ENCODE peak calls at places on chromosome 19, in four cellular contexts. One of them, this sample, is unnamed.

GRCh38 chr19:34985249-34986022 is 14.7 kb upstream of the GRAMD1A start:
- DNase-seq in GM23338: peak
- DNase-seq in progenitor cell of endocrine pancreas: no peak
- DNase-seq in fibroblast of pulmonary artery: peak
- DNase-seq in this sample: no peak

GRCh38 chr19:6011794-6012193 is 33.9 kb upstream of the RANBP3 start:
- DNase-seq in GM23338: no peak
- DNase-seq in progenitor cell of endocrine pancreas: no peak
- DNase-seq in fibroblast of pulmonary artery: no peak
- DNase-seq in this sample: no peak

GRCh38 chr19:1672769-1673644 is 20.6 kb upstream of the TCF3 start:
- DNase-seq in GM23338: no peak
- DNase-seq in progenitor cell of endocrine pancreas: no peak
- DNase-seq in fibroblast of pulmonary artery: no peak
- DNase-seq in this sample: no peak

GRCh38 chr19:53511933-53512374 is 26.0 kb upstream of the ZNF331 start:
- DNase-seq in GM23338: peak
- DNase-seq in progenitor cell of endocrine pancreas: peak
- DNase-seq in fibroblast of pulmonary artery: peak
- DNase-seq in this sample: peak

GRCh38 chr19:10069046-10069445 is 17.1 kb upstream of the SHFL start:
- DNase-seq in GM23338: no peak
- DNase-seq in progenitor cell of endocrine pancreas: no peak
- DNase-seq in fibroblast of pulmonary artery: no peak
- DNase-seq in this sample: no peak

GRCh38 chr19:49116544-49116943 is 2.4 kb downstream of the LIN7B start:
- DNase-seq in GM23338: no peak
- DNase-seq in progenitor cell of endocrine pancreas: no peak
- DNase-seq in fibroblast of pulmonary artery: no peak
- DNase-seq in this sample: no peak

GRCh38 chr19:45231891-45232290 is 13.3 kb downstream of the EXOC3L2 start:
- DNase-seq in GM23338: no peak
- DNase-seq in progenitor cell of endocrine pancreas: no peak
- DNase-seq in fibroblast of pulmonary artery: no peak
- DNase-seq in this sample: peak

GRCh38 chr19:10961073-10961762 is 388 bp downstream of the SMARCA4 start:
- DNase-seq in GM23338: peak
- DNase-seq in progenitor cell of endocrine pancreas: no peak
- DNase-seq in fibroblast of pulmonary artery: peak
- DNase-seq in this sample: peak

GRCh38 chr19:42942187-42942789 is 5.3 kb upstream of the PSG7 start:
- DNase-seq in GM23338: peak
- DNase-seq in progenitor cell of endocrine pancreas: no peak
- DNase-seq in fibroblast of pulmonary artery: peak
- DNase-seq in this sample: peak

GRCh38 chr19:32814046-32814445 is 55.5 kb downstream of the SLC7A9 start:
- DNase-seq in GM23338: no peak
- DNase-seq in progenitor cell of endocrine pancreas: no peak
- DNase-seq in fibroblast of pulmonary artery: no peak
- DNase-seq in this sample: no peak

GRCh38 chr19:17194608-17195007 is 20.5 kb upstream of the USE1 start:
- DNase-seq in GM23338: no peak
- DNase-seq in progenitor cell of endocrine pancreas: no peak
- DNase-seq in fibroblast of pulmonary artery: no peak
- DNase-seq in this sample: no peak

DNA sequence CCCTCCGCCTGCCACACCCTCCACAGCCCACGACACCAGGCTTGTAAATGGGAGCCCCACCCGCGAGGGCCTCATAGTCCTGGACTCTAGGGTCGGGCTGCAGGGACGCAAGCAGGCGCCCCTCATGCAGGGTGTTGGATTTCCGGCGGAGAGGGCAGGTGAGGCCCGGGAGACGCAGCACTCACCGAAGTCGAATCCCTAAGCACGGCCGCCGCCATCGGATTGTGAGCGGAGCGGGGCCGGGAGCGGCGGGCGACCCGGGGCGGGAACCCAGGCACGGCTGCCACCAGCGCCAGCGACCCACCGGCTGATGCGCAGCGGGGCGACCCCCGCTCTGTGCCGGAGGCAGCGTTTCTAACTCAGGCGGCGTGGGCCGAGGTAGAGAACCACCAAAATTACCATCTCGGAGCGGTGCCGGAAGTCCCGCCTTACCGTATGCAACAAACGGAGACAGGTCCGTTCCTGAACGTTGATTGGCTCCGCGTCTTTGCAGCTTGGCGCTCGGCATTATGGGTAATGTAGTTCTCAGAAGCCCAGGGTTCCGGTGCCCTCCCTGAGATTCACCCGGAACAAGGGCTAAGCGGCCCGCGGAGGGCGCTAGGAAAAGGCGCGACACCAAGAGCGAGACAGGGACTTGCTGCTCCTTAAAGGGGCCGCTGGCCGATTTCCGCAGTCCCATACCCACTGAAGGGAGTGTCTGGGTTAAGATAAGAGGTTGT is at the start of gene ZNF416:
- DNase-seq in GM23338: peak
- DNase-seq in progenitor cell of endocrine pancreas: peak
- DNase-seq in fibroblast of pulmonary artery: peak
- DNase-seq in this sample: peak
- TF ChIP-seq CTCF in GM23338: no peak
- TF ChIP-seq CTCF in progenitor cell of endocrine pancreas: peak
- TF ChIP-seq CTCF in fibroblast of pulmonary artery: peak
- TF ChIP-seq CTCF in this sample: no peak

DNA sequence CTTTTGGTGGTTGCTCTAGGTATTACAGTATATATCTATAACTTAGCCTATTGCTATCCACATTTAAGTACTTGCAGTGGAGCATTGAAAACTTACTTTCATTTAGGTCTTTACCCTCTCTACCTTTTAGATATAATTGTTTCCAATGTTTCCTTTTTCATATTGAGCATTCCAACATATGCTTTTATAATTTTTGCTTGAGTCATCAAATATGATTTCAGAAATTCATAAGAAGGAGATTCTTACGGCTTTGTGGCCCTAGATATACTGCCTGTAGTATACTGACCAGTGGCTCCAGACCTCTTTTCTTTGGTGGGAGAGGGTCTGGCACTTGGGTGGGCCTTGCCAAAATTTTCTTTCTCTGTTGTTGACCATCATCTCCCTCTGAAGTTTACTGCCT is 32.8 kb upstream of the ZNF850 start:
- DNase-seq in GM23338: no peak
- DNase-seq in progenitor cell of endocrine pancreas: no peak
- DNase-seq in fibroblast of pulmonary artery: no peak
- DNase-seq in this sample: no peak
- TF ChIP-seq CTCF in GM23338: no peak
- TF ChIP-seq CTCF in progenitor cell of endocrine pancreas: no peak
- TF ChIP-seq CTCF in fibroblast of pulmonary artery: no peak
- TF ChIP-seq CTCF in this sample: no peak

DNA sequence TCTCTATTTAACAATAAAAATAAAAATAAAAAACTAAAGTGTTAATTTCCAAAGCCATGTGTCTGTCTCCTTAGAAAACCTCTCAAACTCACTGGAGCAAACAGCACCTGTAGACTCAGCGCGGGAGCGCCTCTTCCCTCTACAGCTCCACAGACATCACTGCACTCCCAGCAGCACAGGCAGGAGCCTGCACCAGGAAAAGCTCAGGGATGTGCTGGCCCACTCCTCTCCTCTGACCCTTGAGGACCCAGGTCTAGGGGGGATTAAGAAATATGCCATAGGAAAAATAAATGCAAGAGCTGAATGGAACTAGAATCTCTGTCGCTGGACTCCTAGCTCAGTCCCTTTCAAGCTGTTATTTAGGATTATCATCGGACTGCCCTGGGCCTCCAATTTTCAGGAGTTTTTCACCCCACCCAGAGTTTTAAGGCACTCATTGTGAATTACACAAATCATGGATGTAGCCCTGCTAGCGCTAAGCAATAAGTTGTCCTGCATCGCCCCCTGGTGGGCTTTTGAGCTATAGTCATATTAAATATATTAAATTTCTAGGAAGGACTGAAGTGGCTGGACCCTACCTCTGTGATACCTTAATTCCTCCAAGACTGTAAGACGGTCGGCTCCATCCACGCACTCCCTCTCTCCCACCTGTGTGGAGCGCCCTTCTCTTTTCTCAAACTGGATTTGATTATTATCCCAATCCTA is 333.9 kb downstream of the UQCRFS1 start:
- DNase-seq in GM23338: peak
- DNase-seq in progenitor cell of endocrine pancreas: peak
- DNase-seq in fibroblast of pulmonary artery: peak
- DNase-seq in this sample: peak
- TF ChIP-seq CTCF in GM23338: peak
- TF ChIP-seq CTCF in progenitor cell of endocrine pancreas: peak
- TF ChIP-seq CTCF in fibroblast of pulmonary artery: peak
- TF ChIP-seq CTCF in this sample: peak

GRCh38 chr19:12035220-12036172 is at the start of gene ZNF433:
- DNase-seq in GM23338: peak
- DNase-seq in progenitor cell of endocrine pancreas: peak
- DNase-seq in fibroblast of pulmonary artery: peak
- DNase-seq in this sample: peak
- TF ChIP-seq CTCF in GM23338: no peak
- TF ChIP-seq CTCF in progenitor cell of endocrine pancreas: peak
- TF ChIP-seq CTCF in fibroblast of pulmonary artery: no peak
- TF ChIP-seq CTCF in this sample: no peak

GRCh38 chr19:39324242-39324842 is 3.7 kb upstream of the LRFN1 start:
- DNase-seq in GM23338: no peak
- DNase-seq in progenitor cell of endocrine pancreas: no peak
- DNase-seq in fibroblast of pulmonary artery: no peak
- DNase-seq in this sample: no peak
- TF ChIP-seq CTCF in GM23338: no peak
- TF ChIP-seq CTCF in progenitor cell of endocrine pancreas: no peak
- TF ChIP-seq CTCF in fibroblast of pulmonary artery: no peak
- TF ChIP-seq CTCF in this sample: no peak

DNA sequence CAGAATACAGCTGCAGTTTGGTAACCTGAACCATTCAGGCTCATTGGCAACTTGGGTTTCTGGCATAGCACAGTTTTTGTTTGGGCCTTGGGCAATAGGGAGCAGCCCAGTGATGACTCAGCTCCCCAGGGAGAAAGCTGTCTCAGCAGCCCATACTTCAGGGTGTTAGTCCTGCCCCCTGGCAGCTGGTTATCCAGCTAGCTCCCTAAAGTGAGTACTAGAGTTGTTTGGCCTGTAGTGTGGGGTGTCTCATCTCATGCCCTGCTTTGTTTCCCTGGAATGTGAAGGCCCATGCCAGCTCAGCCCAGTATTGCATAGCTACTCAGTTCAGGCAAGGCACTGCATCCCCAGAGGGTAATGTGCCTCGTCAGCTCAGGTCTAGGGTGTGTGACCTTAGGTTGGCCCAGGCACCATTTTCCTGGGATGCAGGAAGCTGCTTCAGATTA is 18.2 kb upstream of the ZNF543 start:
- DNase-seq in GM23338: no peak
- DNase-seq in progenitor cell of endocrine pancreas: no peak
- DNase-seq in fibroblast of pulmonary artery: peak
- DNase-seq in this sample: peak
- TF ChIP-seq CTCF in GM23338: no peak
- TF ChIP-seq CTCF in progenitor cell of endocrine pancreas: no peak
- TF ChIP-seq CTCF in fibroblast of pulmonary artery: peak
- TF ChIP-seq CTCF in this sample: no peak

GRCh38 chr19:4278926-4279529 is at the start of gene SHD:
- DNase-seq in GM23338: peak
- DNase-seq in progenitor cell of endocrine pancreas: no peak
- DNase-seq in fibroblast of pulmonary artery: no peak
- DNase-seq in this sample: no peak
- TF ChIP-seq CTCF in GM23338: no peak
- TF ChIP-seq CTCF in progenitor cell of endocrine pancreas: no peak
- TF ChIP-seq CTCF in fibroblast of pulmonary artery: no peak
- TF ChIP-seq CTCF in this sample: no peak

GRCh38 chr19:18543814-18544475 is 572 bp upstream of the FKBP8 start:
- DNase-seq in GM23338: peak
- DNase-seq in progenitor cell of endocrine pancreas: no peak
- DNase-seq in fibroblast of pulmonary artery: peak
- DNase-seq in this sample: peak
- TF ChIP-seq CTCF in GM23338: no peak
- TF ChIP-seq CTCF in progenitor cell of endocrine pancreas: no peak
- TF ChIP-seq CTCF in fibroblast of pulmonary artery: no peak
- TF ChIP-seq CTCF in this sample: no peak

GRCh38 chr19:14091885-14092462 is 1.4 kb upstream of the SAMD1 start:
- DNase-seq in GM23338: peak
- DNase-seq in progenitor cell of endocrine pancreas: no peak
- DNase-seq in fibroblast of pulmonary artery: no peak
- DNase-seq in this sample: no peak
- TF ChIP-seq CTCF in GM23338: peak
- TF ChIP-seq CTCF in progenitor cell of endocrine pancreas: no peak
- TF ChIP-seq CTCF in fibroblast of pulmonary artery: no peak
- TF ChIP-seq CTCF in this sample: no peak

DNA sequence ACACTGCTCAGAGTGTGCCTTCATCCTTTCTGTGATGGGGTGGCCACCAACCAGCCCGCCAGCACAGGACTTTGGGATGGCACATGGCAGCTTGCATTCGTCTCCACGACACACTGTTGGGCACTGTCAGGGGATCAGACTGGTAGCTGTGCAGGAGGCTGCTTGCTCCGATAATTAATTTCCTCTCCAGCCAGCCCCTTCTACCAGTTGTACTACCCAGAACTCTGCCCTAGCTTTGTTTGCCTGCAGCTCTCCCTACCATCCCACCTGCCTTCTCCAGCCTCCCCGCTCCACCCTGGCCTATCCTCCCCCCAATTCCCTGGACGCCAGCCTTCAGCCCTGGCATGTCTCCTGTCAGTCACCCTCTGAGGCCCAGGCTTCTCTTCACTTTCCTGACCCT is 228.3 kb downstream of the TSHZ3 start:
- DNase-seq in GM23338: no peak
- DNase-seq in progenitor cell of endocrine pancreas: no peak
- DNase-seq in fibroblast of pulmonary artery: no peak
- DNase-seq in this sample: no peak
- TF ChIP-seq CTCF in GM23338: no peak
- TF ChIP-seq CTCF in progenitor cell of endocrine pancreas: no peak
- TF ChIP-seq CTCF in fibroblast of pulmonary artery: no peak
- TF ChIP-seq CTCF in this sample: no peak

This sample was measured in MCF 10A.